ENCODE peak calls at places on chromosomes 3 and 15, in eight cellular contexts. G is HepG2, B is A549, W is HCT116, H is SK-N-SH, U is K562, D is GM23338, K is GM12878. I is an unnamed sample.

GRCh38 chr15:84715442-84716035 is 400 bp downstream of the SEC11A start:
- DNase-seq in G (no peak), B (peak; percentile 45), W (no peak), H (peak; percentile 27), U (no peak), D (peak; percentile 54), K (no peak), I (no peak)

GRCh38 chr15:91865903-91866302 is 12.4 kb downstream of the SLCO3A1 start:
- DNase-seq in G (no peak), B (no peak), W (no peak), H (no peak), U (no peak), D (no peak), K (no peak), I (no peak)

GRCh38 chr3:182058488-182058887 is 346.8 kb downstream of the SOX2 start:
- DNase-seq in G (no peak), B (no peak), W (no peak), H (no peak), U (no peak), D (no peak), K (no peak), I (no peak)

GRCh38 chr3:181618260-181618659 is 93.5 kb upstream of the SOX2 start:
- DNase-seq in G (no peak), B (no peak), W (no peak), H (no peak), U (no peak), D (no peak), K (no peak), I (no peak)

GRCh38 chr15:81809543-81809942 is 236.3 kb downstream of the MEX3B start:
- DNase-seq in G (peak; percentile 21), B (peak; percentile 59), W (peak; percentile 23), H (peak; percentile 33), U (peak; percentile 24), D (peak; percentile 66), K (no peak), I (no peak)

GRCh38 chr15:82132742-82133141 is 86.9 kb upstream of the MEX3B start:
- DNase-seq in G (no peak), B (peak; percentile 63), W (no peak), H (no peak), U (no peak), D (no peak), K (no peak), I (peak; percentile 72)

GRCh38 chr3:79421273-79421672 is 346.5 kb downstream of the ROBO1 start:
- DNase-seq in G (no peak), B (no peak), W (no peak), H (no peak), U (no peak), D (no peak), K (no peak), I (no peak)

GRCh38 chr15:80673561-80674244 is 21.4 kb upstream of the ABHD17C start:
- DNase-seq in G (no peak), B (no peak), W (no peak), H (no peak), U (no peak), D (peak; percentile 25), K (no peak), I (no peak)

GRCh38 chr3:126711361-126711760 is 7.3 kb downstream of the CHCHD6 start:
- DNase-seq in G (no peak), B (no peak), W (no peak), H (no peak), U (no peak), D (peak; percentile 32), K (no peak), I (no peak)

GRCh38 chr3:140128217-140129137 is 193.5 kb downstream of the CLSTN2 start:
- DNase-seq in G (peak; percentile 25), B (peak; percentile 25), W (peak; percentile 1), H (peak; percentile 35), U (peak; percentile 36), D (peak; percentile 81), K (no peak), I (peak; percentile 30)

GRCh38 chr3:31106204-31106603 is 211.7 kb upstream of the GADL1 start:
- DNase-seq in G (peak; percentile 3), B (no peak), W (no peak), H (no peak), U (no peak), D (no peak), K (no peak), I (no peak)

GRCh38 chr3:40355410-40355809 is 31.6 kb upstream of the ENTPD3 start:
- DNase-seq in G (no peak), B (no peak), W (no peak), H (no peak), U (no peak), D (no peak), K (no peak), I (no peak)

GRCh38 chr15:99452728-99453643 is 112.8 kb upstream of the MEF2A start:
- DNase-seq in G (peak; percentile 30), B (no peak), W (no peak), H (peak; percentile 26), U (no peak), D (no peak), K (peak; percentile 60), I (no peak)

GRCh38 chr15:39250460-39251186 is 330.3 kb upstream of the THBS1 start:
- DNase-seq in G (no peak), B (no peak), W (no peak), H (no peak), U (no peak), D (no peak), K (no peak), I (no peak)

GRCh38 chr3:179837374-179837773 is 184.5 kb downstream of the USP13 start:
- DNase-seq in G (no peak), B (no peak), W (no peak), H (no peak), U (no peak), D (peak; percentile 35), K (no peak), I (no peak)

GRCh38 chr3:142779591-142779990 is 55.8 kb downstream of the TRPC1 start:
- DNase-seq in G (no peak), B (no peak), W (no peak), H (no peak), U (no peak), D (no peak), K (no peak), I (no peak)

GRCh38 chr3:128009952-128010846 is 42.0 kb upstream of the SEC61A1 start:
- DNase-seq in G (peak; percentile 29), B (peak; percentile 14), W (no peak), H (no peak), U (no peak), D (no peak), K (no peak), I (no peak)

GRCh38 chr3:126798521-126798920 is 94.5 kb downstream of the CHCHD6 start:
- DNase-seq in G (no peak), B (no peak), W (no peak), H (no peak), U (no peak), D (no peak), K (no peak), I (no peak)

DNA sequence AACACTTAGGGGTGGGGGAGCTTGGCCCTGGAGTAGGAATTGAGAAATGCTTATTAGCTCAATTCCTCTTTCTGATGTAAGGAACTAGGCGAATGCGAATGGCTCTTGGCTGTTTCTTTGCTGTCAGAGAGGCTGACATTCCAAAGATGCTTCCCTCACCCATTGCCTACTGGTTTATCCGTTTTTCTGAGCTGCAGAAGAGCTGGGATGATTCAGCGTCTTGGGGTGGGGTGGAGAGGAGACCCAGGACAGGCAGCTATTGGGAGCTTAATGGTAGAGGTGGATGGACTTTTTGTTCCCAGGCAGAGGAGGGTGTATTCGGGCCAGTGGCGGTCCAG is 9.8 kb downstream of the PLEKHO2 start:
- DNase-seq in G (no peak), B (no peak), W (no peak), H (no peak), U (no peak), D (peak; percentile 72), K (no peak), I (no peak)
- H3K4me3 ChIP-seq in G (no peak overlapping the region), B (no peak overlapping the region), W (no peak overlapping the region), H (no peak overlapping the region), U (no peak overlapping the region), D (peak overlapping the region; percentile 18), K (no peak overlapping the region), I (no peak overlapping the region)

GRCh38 chr3:133137042-133137393 is 98.8 kb downstream of the TMEM108 start:
- DNase-seq in G (no peak), B (no peak), W (no peak), H (no peak), U (no peak), D (no peak), K (no peak), I (no peak)

GRCh38 chr3:133138017-133138416 is 99.8 kb downstream of the TMEM108 start:
- DNase-seq in G (no peak), B (no peak), W (no peak), H (no peak), U (no peak), D (no peak), K (peak; percentile 52), I (no peak)

GRCh38 chr3:133135303-133135702 is 97.1 kb downstream of the TMEM108 start:
- DNase-seq in G (no peak), B (no peak), W (no peak), H (no peak), U (no peak), D (no peak), K (no peak), I (no peak)

DNA sequence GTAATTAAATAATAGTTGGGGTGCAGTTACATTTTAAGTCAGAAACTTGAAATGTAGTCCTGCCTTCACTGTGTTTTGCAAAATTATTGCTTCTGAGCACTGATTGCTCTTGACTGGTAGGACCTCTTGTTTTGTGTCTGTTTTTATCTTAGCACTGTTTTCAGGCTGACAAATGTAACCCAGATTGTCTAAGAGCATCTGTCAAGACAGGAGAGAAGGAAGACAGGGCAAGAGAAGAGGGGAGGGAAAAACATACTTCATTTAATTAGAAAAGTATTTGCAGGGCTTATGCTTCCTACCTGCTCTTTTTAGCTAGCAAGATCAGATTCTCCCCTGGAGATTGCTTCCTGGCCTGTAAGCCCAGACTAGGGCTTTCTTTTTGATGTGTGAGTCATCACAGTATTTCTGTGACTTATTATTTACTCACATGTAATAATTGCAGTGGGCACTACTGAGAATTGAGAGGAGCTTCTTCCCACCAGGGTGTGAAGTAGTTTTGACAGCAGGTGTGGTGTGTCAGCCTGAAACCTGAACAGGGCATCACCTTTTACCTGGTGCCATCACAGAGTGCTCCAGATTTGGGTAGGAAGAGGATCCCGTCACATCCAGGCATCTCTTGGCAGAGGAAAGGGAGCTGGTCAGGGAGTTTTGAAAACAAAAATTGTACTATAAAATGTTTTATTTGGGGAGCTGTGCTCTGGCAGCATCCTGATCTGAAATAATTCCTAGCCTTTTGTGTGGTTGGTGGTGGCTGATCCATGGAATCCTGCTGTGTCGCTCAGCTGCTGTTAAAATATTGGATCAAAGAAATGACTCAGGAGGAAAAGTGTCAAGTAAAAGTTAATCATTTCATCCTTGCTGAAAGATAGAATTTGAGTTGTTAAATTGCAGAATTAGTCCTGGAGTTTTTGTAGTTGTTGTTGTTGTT is 98.2 kb downstream of the TMEM108 start:
- DNase-seq in G (no peak), B (no peak), W (no peak), H (peak; percentile 15), U (no peak), D (no peak), K (peak; percentile 50), I (no peak)
- TF ChIP-seq REST in G (no peak), B (no peak), W (no peak), H (no peak), U (no peak), D (no peak), K (no peak), I (no peak)

GRCh38 chr3:172679599-172679998 is 31.3 kb downstream of the NCEH1 start:
- DNase-seq in G (no peak), B (no peak), W (no peak), H (no peak), U (no peak), D (no peak), K (no peak), I (no peak)
- H3K4me1 ChIP-seq in G (no peaks in the 10 kb centered on the region), B (peaks cover 26% of the 10 kb centered on the region), W (peaks cover 7% of the 10 kb centered on the region), H (peaks cover 2% of the 10 kb centered on the region), U (no peaks in the 10 kb centered on the region), D (peaks cover 14% of the 10 kb centered on the region), K (no peaks in the 10 kb centered on the region), I (peaks cover 20% of the 10 kb centered on the region)

GRCh38 chr15:77548608-77549551 is 83.8 kb downstream of the LINGO1 start:
- DNase-seq in G (no peak), B (no peak), W (no peak), H (no peak), U (no peak), D (peak; percentile 43), K (no peak), I (no peak)
- H3K4me3 ChIP-seq in G (no peak overlapping the region), B (no peak overlapping the region), W (no peak overlapping the region), H (no peak overlapping the region), U (no peak overlapping the region), D (no peak overlapping the region), K (no peak overlapping the region), I (no peak overlapping the region)

I was measured in Panc1.